ENCODE peak calls at places on chromosome 13, in five cellular contexts. E, U, X, S and I are unnamed samples.

GRCh38 chr13:24627864-24628418 is 52.3 kb upstream of the ATP12A start:
- DNase-seq in E (no peak), U (no peak), X (no peak), S (no peak), I (no peak)

GRCh38 chr13:53338760-53339159 is 310.1 kb downstream of the OLFM4 start:
- DNase-seq in U (no peak), E (no peak), X (no peak), S (no peak), I (no peak)

GRCh38 chr13:48750588-48751383 is 97.1 kb downstream of the CYSLTR2 start:
- DNase-seq in U (peak), X (no peak), E (no peak), S (no peak), I (no peak)

GRCh38 chr13:92727118-92727517 is 499.5 kb upstream of the GPC6 start:
- DNase-seq in X (no peak), S (no peak), E (no peak), U (no peak), I (no peak)

GRCh38 chr13:50268500-50268899 is 253.3 kb downstream of the KCNRG start:
- DNase-seq in X (no peak), E (no peak), S (no peak), U (no peak), I (no peak)

GRCh38 chr13:98216711-98217110 is 39.6 kb upstream of the RNF113B start:
- DNase-seq in E (no peak), U (no peak), X (no peak), S (no peak), I (no peak)

GRCh38 chr13:93690139-93690538 is 463.5 kb downstream of the GPC6 start:
- DNase-seq in U (no peak), E (no peak), S (no peak), X (no peak), I (no peak)

GRCh38 chr13:29936961-29937360 is 86.5 kb upstream of the UBL3 start:
- DNase-seq in E (no peak), S (no peak), U (no peak), X (no peak), I (no peak)

GRCh38 chr13:36526897-36527296 is 94.6 kb downstream of the CCNA1 start:
- DNase-seq in S (no peak), X (no peak), E (no peak), U (no peak), I (no peak)

GRCh38 chr13:41962994-41963393 is 2.1 kb upstream of the VWA8 start:
- DNase-seq in S (no peak), U (no peak), X (no peak), E (no peak), I (no peak)

GRCh38 chr13:105327727-105328126 is 1207.7 kb downstream of the EFNB2 start:
- DNase-seq in S (no peak), X (no peak), U (no peak), E (no peak), I (no peak)

GRCh38 chr13:113956571-113956970 is 17.3 kb downstream of the C13orf46 start:
- DNase-seq in U (no peak), E (no peak), X (no peak), S (no peak), I (no peak)

GRCh38 chr13:63345835-63346234 is 1930.2 kb upstream of the PCDH20 start:
- DNase-seq in E (no peak), U (no peak), S (no peak), X (no peak), I (no peak)
- H3K27ac ChIP-seq in E (no peak), U (no peak), S (no peak), X (no peak), I (no peak)

GRCh38 chr13:95262837-95263381 is 38.3 kb downstream of the ABCC4 start:
- DNase-seq in E (no peak), U (no peak), X (no peak), S (no peak), I (no peak)
- H3K27ac ChIP-seq in E (no peak), U (no peak), X (no peak), S (no peak), I (no peak)

DNA sequence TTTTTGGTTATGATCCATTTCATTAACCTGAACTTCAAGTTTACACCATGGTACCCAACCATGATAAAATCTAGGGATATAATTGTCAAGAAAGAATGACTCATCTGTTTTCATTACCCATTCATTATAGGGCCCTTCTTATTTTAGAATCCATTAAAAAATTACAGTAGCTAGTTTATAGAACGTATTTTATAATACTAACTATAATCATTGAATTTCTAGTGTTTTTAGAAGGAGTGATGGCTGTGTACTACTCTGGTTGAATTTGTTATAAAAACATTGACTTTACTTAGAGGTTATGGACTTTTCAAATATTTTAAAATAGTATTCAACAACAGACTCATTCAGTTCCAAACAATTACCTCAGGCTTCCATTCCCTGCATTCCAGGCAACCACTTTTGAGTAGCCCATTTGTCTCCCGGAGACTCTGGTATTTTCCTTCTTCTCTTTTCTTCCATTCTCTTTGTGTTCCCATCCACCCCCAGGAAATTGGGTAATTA is 71.9 kb upstream of the KLF12 start:
- DNase-seq in U (no peak), X (no peak), E (no peak), S (no peak), I (no peak)
- H3K27ac ChIP-seq in U (no peak), X (no peak), E (no peak), S (no peak), I (no peak)

DNA sequence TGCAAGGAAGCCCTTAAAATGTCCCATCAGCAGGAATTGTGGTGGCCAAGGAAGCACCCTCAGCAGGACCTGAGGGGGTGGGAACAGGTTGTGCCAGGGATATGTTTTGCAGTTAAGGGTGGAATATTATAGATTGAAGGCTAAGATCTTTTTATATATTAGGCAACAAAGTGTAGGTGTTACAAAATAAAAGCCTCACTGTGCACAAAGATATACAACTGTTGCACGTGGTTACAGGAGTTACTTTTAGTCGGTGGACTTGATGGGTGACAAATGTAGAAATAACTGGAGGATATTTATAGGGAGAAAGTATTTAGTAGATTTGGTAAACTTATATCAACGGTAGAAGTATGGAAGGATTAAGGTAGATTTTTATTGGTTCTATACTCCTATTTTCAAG is 35.1 kb downstream of the TBC1D4 start:
- DNase-seq in E (no peak), S (no peak), X (no peak), U (no peak), I (no peak)
- H3K27ac ChIP-seq in E (no peak), S (no peak), X (no peak), U (no peak), I (no peak)